ENCODE peak calls at places on chromosomes 11 and 22, in eight cellular contexts. Z is suprapubic skin, V is upper lobe of left lung, X is stomach, U is sigmoid colon, N is GM12878, T is SK-N-SH, L is K562. G is an unnamed sample.

GRCh38 chr11:113376156-113376555 is 11.4 kb upstream of the ANKK1 start:
- DNase-seq in Z (no peak), V (no peak), X (no peak), U (no peak), N (no peak), T (no peak), L (no peak), G (no peak)

GRCh38 chr11:61695917-61696316 is 15.7 kb downstream of the DAGLA start:
- DNase-seq in Z (peak; percentile 93), V (peak; percentile 91), X (peak; percentile 78), U (peak; percentile 92), N (peak; percentile 27), T (peak; percentile 56), L (no peak), G (peak; percentile 79)

GRCh38 chr11:126443120-126443519 is 87.6 kb downstream of the ST3GAL4 start:
- DNase-seq in Z (no peak), V (no peak), X (no peak), U (no peak), N (no peak), T (peak; percentile 74), L (no peak), G (no peak)

GRCh38 chr22:44461614-44462013 is 36.4 kb downstream of the RTL6 start:
- DNase-seq in Z (no peak), V (no peak), X (no peak), U (no peak), N (no peak), T (no peak), L (no peak), G (no peak)

GRCh38 chr11:77778118-77778517 is 42.4 kb downstream of the RSF1 start:
- DNase-seq in Z (no peak), V (no peak), X (no peak), U (no peak), N (no peak), T (no peak), L (no peak), G (no peak)

GRCh38 chr11:79314906-79315689 is 125.7 kb downstream of the TENM4 start:
- DNase-seq in Z (no peak), V (no peak), X (no peak), U (no peak), N (no peak), T (no peak), L (no peak), G (no peak)

GRCh38 chr11:97683733-97684132 is 1293.9 kb downstream of the JRKL start:
- DNase-seq in Z (no peak), V (no peak), X (no peak), U (no peak), N (no peak), T (no peak), L (peak; percentile 22), G (no peak)

GRCh38 chr22:24422078-24422665 is 5.2 kb upstream of the ADORA2A start:
- DNase-seq in Z (no peak), V (no peak), X (no peak), U (no peak), N (no peak), T (no peak), L (no peak), G (no peak)

GRCh38 chr11:125941241-125941605 is 4.6 kb upstream of the VSIG10L2 start:
- DNase-seq in Z (no peak), V (no peak), X (peak; percentile 15), U (peak; percentile 53), N (no peak), T (no peak), L (no peak), G (no peak)

GRCh38 chr22:36481393-36482168 is at the start of gene TXN2:
- DNase-seq in Z (peak; percentile 98), V (peak; percentile 95), X (peak; percentile 98), U (peak; percentile 99), N (peak; percentile 82), T (peak; percentile 97), L (peak; percentile 90), G (peak; percentile 97)

GRCh38 chr11:78715639-78716311 is 141.1 kb upstream of the NARS2 start:
- DNase-seq in Z (no peak), V (no peak), X (peak; percentile 31), U (no peak), N (no peak), T (peak; percentile 72), L (peak; percentile 59), G (peak; percentile 66)

GRCh38 chr11:16111690-16112089 is 244.7 kb downstream of the SOX6 start:
- DNase-seq in Z (no peak), V (no peak), X (no peak), U (no peak), N (no peak), T (no peak), L (no peak), G (no peak)

GRCh38 chr22:29733362-29734322 is 13.8 kb downstream of the CABP7 start:
- DNase-seq in Z (no peak), V (no peak), X (no peak), U (no peak), N (peak; percentile 17), T (peak; percentile 83), L (peak; percentile 53), G (peak; percentile 33)

GRCh38 chr22:17098379-17098819 is 13.6 kb downstream of the IL17RA start:
- DNase-seq in Z (no peak), V (no peak), X (no peak), U (peak; percentile 69), N (no peak), T (no peak), L (no peak), G (no peak)

GRCh38 chr11:12263141-12263693 is 114.2 kb upstream of the PARVA start:
- DNase-seq in Z (no peak), V (no peak), X (no peak), U (no peak), N (no peak), T (peak; percentile 66), L (peak; percentile 81), G (no peak)

GRCh38 chr11:10500757-10501684 is 40.0 kb downstream of the RNF141 start:
- DNase-seq in Z (no peak), V (no peak), X (no peak), U (no peak), N (no peak), T (peak; percentile 11), L (no peak), G (no peak)

GRCh38 chr11:134536219-134536618 is 124.2 kb upstream of the B3GAT1 start:
- DNase-seq in Z (no peak), V (no peak), X (peak; percentile 18), U (peak; percentile 35), N (no peak), T (no peak), L (no peak), G (no peak)

GRCh38 chr11:85751738-85752137 is 59.2 kb downstream of the SYTL2 start:
- DNase-seq in Z (no peak), V (no peak), X (no peak), U (no peak), N (no peak), T (no peak), L (no peak), G (no peak)

GRCh38 chr11:43685483-43685882 is 4.9 kb downstream of the HSD17B12 start:
- DNase-seq in Z (no peak), V (no peak), X (no peak), U (no peak), N (no peak), T (no peak), L (no peak), G (no peak)
- H3K4me3 ChIP-seq in Z (no peak overlapping the region), V (no peak overlapping the region), X (no peak overlapping the region), U (no peak overlapping the region), N (no peak overlapping the region), T (no peak overlapping the region), L (no peak overlapping the region), G (no peak overlapping the region)

GRCh38 chr11:83336993-83337392 is 50.8 kb upstream of the CCDC90B start:
- DNase-seq in Z (no peak), V (no peak), X (no peak), U (no peak), N (no peak), T (no peak), L (no peak), G (no peak)

GRCh38 chr11:83330303-83330702 is 44.1 kb upstream of the CCDC90B start:
- DNase-seq in Z (no peak), V (no peak), X (no peak), U (no peak), N (no peak), T (no peak), L (no peak), G (no peak)

DNA sequence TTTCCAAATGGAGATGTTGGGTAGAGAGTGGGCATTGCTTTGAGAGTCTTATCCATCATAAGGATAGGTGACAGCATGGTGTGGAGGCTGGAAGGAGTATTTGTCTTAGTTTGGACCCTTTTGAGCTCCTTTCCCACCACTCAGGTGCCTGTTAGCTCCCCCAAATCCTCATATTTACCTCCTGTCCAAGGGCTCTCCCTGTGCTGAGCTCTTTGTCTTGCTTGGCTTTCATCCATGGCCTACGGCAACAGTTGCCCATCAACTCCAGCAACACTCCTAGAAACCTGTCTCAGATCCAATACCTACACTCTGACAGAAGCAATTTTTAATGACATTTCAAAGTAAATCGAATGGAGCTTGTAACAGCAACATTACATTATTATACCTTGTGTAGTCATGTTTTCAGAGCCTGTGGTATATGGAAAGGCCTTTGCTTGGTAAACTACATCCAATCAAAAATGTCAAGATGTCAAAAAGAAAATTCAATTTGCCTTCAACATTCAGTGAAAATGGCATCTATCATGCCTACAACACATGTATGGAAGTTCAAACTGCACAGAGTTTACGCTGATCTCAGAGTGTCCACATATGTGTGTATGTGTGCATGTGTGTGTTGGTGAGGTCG is 49.4 kb upstream of the CCDC90B start:
- DNase-seq in Z (no peak), V (no peak), X (no peak), U (no peak), N (no peak), T (no peak), L (no peak), G (no peak)
- TF ChIP-seq POLR2AphosphoS5 in Z (no peak), V (no peak), X (no peak), U (no peak), N (no peak), T (no peak), L (no peak), G (no peak)

GRCh38 chr11:115266066-115266465 is 238.1 kb downstream of the CADM1 start:
- DNase-seq in Z (no peak), V (no peak), X (no peak), U (no peak), N (no peak), T (no peak), L (no peak), G (no peak)
- H3K4me1 ChIP-seq in Z (no peaks in the 10 kb centered on the region), V (no peaks in the 10 kb centered on the region), X (no peaks in the 10 kb centered on the region), U (peaks cover 10% of the 10 kb centered on the region), N (no peaks in the 10 kb centered on the region), T (no peaks in the 10 kb centered on the region), L (no peaks in the 10 kb centered on the region), G (no peaks in the 10 kb centered on the region)

GRCh38 chr11:36790450-36790849 is 192.4 kb upstream of the RAG2 start:
- DNase-seq in Z (no peak), V (no peak), X (no peak), U (no peak), N (no peak), T (no peak), L (no peak), G (no peak)

GRCh38 chr11:36793542-36793926 is 195.5 kb upstream of the RAG2 start:
- DNase-seq in Z (no peak), V (no peak), X (no peak), U (no peak), N (no peak), T (peak; percentile 27), L (no peak), G (no peak)

GRCh38 chr11:36791957-36792356 is 193.9 kb upstream of the RAG2 start:
- DNase-seq in Z (no peak), V (no peak), X (no peak), U (no peak), N (no peak), T (no peak), L (no peak), G (no peak)

GRCh38 chr11:36792870-36793541 is 195.0 kb upstream of the RAG2 start:
- DNase-seq in Z (no peak), V (no peak), X (no peak), U (no peak), N (no peak), T (no peak), L (no peak), G (no peak)
- H3K4me3 ChIP-seq in Z (no peak overlapping the region), V (no peak overlapping the region), X (no peak overlapping the region), U (peak overlapping the region; percentile 30), N (no peak overlapping the region), T (no peak overlapping the region), L (no peak overlapping the region), G (no peak overlapping the region)